ENCODE peak calls at places on chromosome 2, in eight cellular contexts. One of them, this sample, is unnamed.

GRCh38 chr2:9494096-9494495 is 19.7 kb downstream of the IAH1 start:
- DNase-seq in GM19239: no peak
- DNase-seq in stimulated activated CD8-positive, alpha-beta memory T cell treated with anti-CD3 and anti-CD28 coated beads, Interleukin-12 subunit alpha, Interleukin-12 subunit beta, amount 100 ng/mL, for 4 hours: no peak
- DNase-seq in caudate nucleus: no peak
- DNase-seq in activated T-cell treated with anti-CD3 and anti-CD28 coated beads for 1 hour: no peak
- DNase-seq in T-helper 17 cell: no peak
- DNase-seq in stomach: no peak
- DNase-seq in AG04450: no peak
- DNase-seq in this sample: no peak

GRCh38 chr2:19979932-19980331 is 10.0 kb downstream of the WDR35 start:
- DNase-seq in GM19239: no peak
- DNase-seq in stimulated activated CD8-positive, alpha-beta memory T cell treated with anti-CD3 and anti-CD28 coated beads, Interleukin-12 subunit alpha, Interleukin-12 subunit beta, amount 100 ng/mL, for 4 hours: no peak
- DNase-seq in caudate nucleus: no peak
- DNase-seq in activated T-cell treated with anti-CD3 and anti-CD28 coated beads for 1 hour: no peak
- DNase-seq in T-helper 17 cell: no peak
- DNase-seq in stomach: no peak
- DNase-seq in AG04450: no peak
- DNase-seq in this sample: no peak

GRCh38 chr2:15337996-15338666 is 223.0 kb downstream of the NBAS start:
- DNase-seq in GM19239: no peak
- DNase-seq in stimulated activated CD8-positive, alpha-beta memory T cell treated with anti-CD3 and anti-CD28 coated beads, Interleukin-12 subunit alpha, Interleukin-12 subunit beta, amount 100 ng/mL, for 4 hours: no peak
- DNase-seq in caudate nucleus: no peak
- DNase-seq in activated T-cell treated with anti-CD3 and anti-CD28 coated beads for 1 hour: no peak
- DNase-seq in T-helper 17 cell: no peak
- DNase-seq in stomach: no peak
- DNase-seq in AG04450: no peak
- DNase-seq in this sample: no peak

GRCh38 chr2:4690913-4691312 is 987.5 kb downstream of the DCDC2C start:
- DNase-seq in GM19239: no peak
- DNase-seq in stimulated activated CD8-positive, alpha-beta memory T cell treated with anti-CD3 and anti-CD28 coated beads, Interleukin-12 subunit alpha, Interleukin-12 subunit beta, amount 100 ng/mL, for 4 hours: no peak
- DNase-seq in caudate nucleus: no peak
- DNase-seq in activated T-cell treated with anti-CD3 and anti-CD28 coated beads for 1 hour: no peak
- DNase-seq in T-helper 17 cell: no peak
- DNase-seq in stomach: no peak
- DNase-seq in AG04450: no peak
- DNase-seq in this sample: no peak

GRCh38 chr2:191910518-191910917 is 63.6 kb upstream of the CAVIN2 start:
- DNase-seq in GM19239: no peak
- DNase-seq in stimulated activated CD8-positive, alpha-beta memory T cell treated with anti-CD3 and anti-CD28 coated beads, Interleukin-12 subunit alpha, Interleukin-12 subunit beta, amount 100 ng/mL, for 4 hours: no peak
- DNase-seq in caudate nucleus: no peak
- DNase-seq in activated T-cell treated with anti-CD3 and anti-CD28 coated beads for 1 hour: no peak
- DNase-seq in T-helper 17 cell: no peak
- DNase-seq in stomach: no peak
- DNase-seq in AG04450: peak; percentile 37
- DNase-seq in this sample: no peak

GRCh38 chr2:15084826-15085489 is 452.4 kb downstream of the LRATD1 start:
- DNase-seq in GM19239: no peak
- DNase-seq in stimulated activated CD8-positive, alpha-beta memory T cell treated with anti-CD3 and anti-CD28 coated beads, Interleukin-12 subunit alpha, Interleukin-12 subunit beta, amount 100 ng/mL, for 4 hours: no peak
- DNase-seq in caudate nucleus: no peak
- DNase-seq in activated T-cell treated with anti-CD3 and anti-CD28 coated beads for 1 hour: no peak
- DNase-seq in T-helper 17 cell: no peak
- DNase-seq in stomach: no peak
- DNase-seq in AG04450: no peak
- DNase-seq in this sample: no peak

GRCh38 chr2:120348134-120349103 is 2.5 kb downstream of the INHBB start:
- DNase-seq in GM19239: no peak
- DNase-seq in stimulated activated CD8-positive, alpha-beta memory T cell treated with anti-CD3 and anti-CD28 coated beads, Interleukin-12 subunit alpha, Interleukin-12 subunit beta, amount 100 ng/mL, for 4 hours: no peak
- DNase-seq in caudate nucleus: no peak
- DNase-seq in activated T-cell treated with anti-CD3 and anti-CD28 coated beads for 1 hour: no peak
- DNase-seq in T-helper 17 cell: no peak
- DNase-seq in stomach: no peak
- DNase-seq in AG04450: no peak
- DNase-seq in this sample: peak; percentile 49

GRCh38 chr2:239959059-239959971 is 65.8 kb downstream of the NDUFA10 start:
- DNase-seq in GM19239: no peak
- DNase-seq in stimulated activated CD8-positive, alpha-beta memory T cell treated with anti-CD3 and anti-CD28 coated beads, Interleukin-12 subunit alpha, Interleukin-12 subunit beta, amount 100 ng/mL, for 4 hours: no peak
- DNase-seq in caudate nucleus: no peak
- DNase-seq in activated T-cell treated with anti-CD3 and anti-CD28 coated beads for 1 hour: no peak
- DNase-seq in T-helper 17 cell: no peak
- DNase-seq in stomach: no peak
- DNase-seq in AG04450: no peak
- DNase-seq in this sample: peak; percentile 76

GRCh38 chr2:18209934-18210639 is 331.6 kb downstream of the KCNS3 start:
- DNase-seq in GM19239: no peak
- DNase-seq in stimulated activated CD8-positive, alpha-beta memory T cell treated with anti-CD3 and anti-CD28 coated beads, Interleukin-12 subunit alpha, Interleukin-12 subunit beta, amount 100 ng/mL, for 4 hours: no peak
- DNase-seq in caudate nucleus: no peak
- DNase-seq in activated T-cell treated with anti-CD3 and anti-CD28 coated beads for 1 hour: no peak
- DNase-seq in T-helper 17 cell: no peak
- DNase-seq in stomach: no peak
- DNase-seq in AG04450: peak; percentile 55
- DNase-seq in this sample: no peak

GRCh38 chr2:43391877-43392214 is 165.4 kb upstream of the ZFP36L2 start:
- DNase-seq in GM19239: no peak
- DNase-seq in stimulated activated CD8-positive, alpha-beta memory T cell treated with anti-CD3 and anti-CD28 coated beads, Interleukin-12 subunit alpha, Interleukin-12 subunit beta, amount 100 ng/mL, for 4 hours: no peak
- DNase-seq in caudate nucleus: no peak
- DNase-seq in activated T-cell treated with anti-CD3 and anti-CD28 coated beads for 1 hour: no peak
- DNase-seq in T-helper 17 cell: no peak
- DNase-seq in stomach: no peak
- DNase-seq in AG04450: no peak
- DNase-seq in this sample: no peak

GRCh38 chr2:212854766-212855165 is 296.6 kb downstream of the IKZF2 start:
- DNase-seq in GM19239: no peak
- DNase-seq in stimulated activated CD8-positive, alpha-beta memory T cell treated with anti-CD3 and anti-CD28 coated beads, Interleukin-12 subunit alpha, Interleukin-12 subunit beta, amount 100 ng/mL, for 4 hours: no peak
- DNase-seq in caudate nucleus: no peak
- DNase-seq in activated T-cell treated with anti-CD3 and anti-CD28 coated beads for 1 hour: no peak
- DNase-seq in T-helper 17 cell: no peak
- DNase-seq in stomach: no peak
- DNase-seq in AG04450: no peak
- DNase-seq in this sample: no peak

GRCh38 chr2:209773377-209773776 is 1.7 kb downstream of the UNC80 start:
- DNase-seq in GM19239: no peak
- DNase-seq in stimulated activated CD8-positive, alpha-beta memory T cell treated with anti-CD3 and anti-CD28 coated beads, Interleukin-12 subunit alpha, Interleukin-12 subunit beta, amount 100 ng/mL, for 4 hours: no peak
- DNase-seq in caudate nucleus: no peak
- DNase-seq in activated T-cell treated with anti-CD3 and anti-CD28 coated beads for 1 hour: no peak
- DNase-seq in T-helper 17 cell: no peak
- DNase-seq in stomach: no peak
- DNase-seq in AG04450: no peak
- DNase-seq in this sample: no peak

GRCh38 chr2:195586062-195586713 is 70.8 kb upstream of the SLC39A10 start:
- DNase-seq in GM19239: no peak
- DNase-seq in stimulated activated CD8-positive, alpha-beta memory T cell treated with anti-CD3 and anti-CD28 coated beads, Interleukin-12 subunit alpha, Interleukin-12 subunit beta, amount 100 ng/mL, for 4 hours: no peak
- DNase-seq in caudate nucleus: no peak
- DNase-seq in activated T-cell treated with anti-CD3 and anti-CD28 coated beads for 1 hour: no peak
- DNase-seq in T-helper 17 cell: no peak
- DNase-seq in stomach: no peak
- DNase-seq in AG04450: no peak
- DNase-seq in this sample: peak; percentile 60

GRCh38 chr2:20490300-20491181 is 43.7 kb downstream of the RHOB start:
- DNase-seq in GM19239: no peak
- DNase-seq in stimulated activated CD8-positive, alpha-beta memory T cell treated with anti-CD3 and anti-CD28 coated beads, Interleukin-12 subunit alpha, Interleukin-12 subunit beta, amount 100 ng/mL, for 4 hours: no peak
- DNase-seq in caudate nucleus: no peak
- DNase-seq in activated T-cell treated with anti-CD3 and anti-CD28 coated beads for 1 hour: no peak
- DNase-seq in T-helper 17 cell: no peak
- DNase-seq in stomach: no peak
- DNase-seq in AG04450: peak; percentile 39
- DNase-seq in this sample: peak; percentile 70